ENCODE peak calls at places on chromosomes 2 and 18, in ten cellular contexts. J, M, K, Z, S, F, D, I, E and U are unnamed samples.

GRCh38 chr2:108301558-108301957 is 12.9 kb downstream of the SULT1C2 start:
- DNase-seq in J (no peak), M (no peak), K (peak; percentile 77), Z (no peak), S (no peak), F (no peak), D (no peak), I (no peak), E (no peak), U (no peak)

GRCh38 chr18:25067291-25068050 is 284.5 kb downstream of the ZNF521 start:
- DNase-seq in J (no peak), M (no peak), K (no peak), Z (no peak), S (no peak), F (no peak), D (no peak), I (no peak), E (no peak), U (no peak)

GRCh38 chr2:240814280-240814679 is 5.7 kb downstream of the KIF1A start:
- DNase-seq in J (no peak), M (no peak), K (no peak), Z (no peak), S (no peak), F (no peak), D (no peak), I (no peak), E (no peak), U (no peak)

GRCh38 chr2:85668009-85668856 is at the start of gene SFTPB:
- DNase-seq in J (no peak), M (no peak), K (peak; percentile 94), Z (no peak), S (no peak), F (peak; percentile 7), D (no peak), I (no peak), E (no peak), U (no peak)

GRCh38 chr2:185979546-185980071 is 241.0 kb downstream of the FSIP2 start:
- DNase-seq in J (no peak), M (no peak), K (peak; percentile 41), Z (no peak), S (no peak), F (no peak), D (no peak), I (no peak), E (no peak), U (no peak)

GRCh38 chr18:25786778-25787177 is 303.6 kb downstream of the SS18 start:
- DNase-seq in J (no peak), M (no peak), K (no peak), Z (no peak), S (no peak), F (no peak), D (peak; percentile 65), I (no peak), E (no peak), U (no peak)

GRCh38 chr2:117921520-117921919 is 92.3 kb downstream of the CCDC93 start:
- DNase-seq in J (no peak), M (no peak), K (no peak), Z (no peak), S (no peak), F (no peak), D (no peak), I (no peak), E (no peak), U (no peak)

GRCh38 chr2:70181363-70181956 is 9.4 kb downstream of the C2orf42 start:
- DNase-seq in J (no peak), M (no peak), K (no peak), Z (no peak), S (no peak), F (no peak), D (no peak), I (no peak), E (peak; percentile 78), U (no peak)

GRCh38 chr2:84846732-84847131 is 34.2 kb downstream of the TRABD2A start:
- DNase-seq in J (no peak), M (no peak), K (no peak), Z (no peak), S (no peak), F (no peak), D (no peak), I (no peak), E (no peak), U (no peak)

GRCh38 chr2:46320141-46320567 is 22.9 kb downstream of the EPAS1 start:
- DNase-seq in J (no peak), M (peak; percentile 29), K (no peak), Z (no peak), S (no peak), F (no peak), D (no peak), I (no peak), E (no peak), U (no peak)

GRCh38 chr18:23889907-23890306 is 124.6 kb upstream of the TTC39C start:
- DNase-seq in J (no peak), M (no peak), K (no peak), Z (no peak), S (no peak), F (no peak), D (no peak), I (no peak), E (no peak), U (no peak)